ENCODE peak calls at places on chromosome 6, in four cellular contexts. F is dermis microvascular lymphatic vessel endothelial cell, R is colonic mucosa, O is GM23248. X is an unnamed sample.

GRCh38 chr6:149831380-149831820 is 32.8 kb downstream of the LRP11 start:
- DNase-seq in F (no peak), R (no peak), O (no peak), X (no peak)

GRCh38 chr6:52330470-52330869 is 31.5 kb upstream of the PAQR8 start:
- DNase-seq in F (no peak), R (peak; percentile 72), O (no peak), X (no peak)

GRCh38 chr6:28802417-28803336 is 121.1 kb downstream of the TRIM27 start:
- DNase-seq in F (peak; percentile 3), R (no peak), O (peak; percentile 54), X (no peak)

GRCh38 chr6:144405173-144405572 is 120.0 kb downstream of the UTRN start:
- DNase-seq in F (no peak), R (no peak), O (no peak), X (no peak)

GRCh38 chr6:31378062-31378720 is 21.2 kb upstream of the HLA-B start:
- DNase-seq in F (no peak), R (peak; percentile 74), O (no peak), X (no peak)

GRCh38 chr6:162149786-162150185 is 577.8 kb downstream of the PRKN start:
- DNase-seq in F (no peak), R (no peak), O (no peak), X (no peak)

GRCh38 chr6:15387118-15387517 is 141.2 kb downstream of the JARID2 start:
- DNase-seq in F (no peak), R (no peak), O (peak; percentile 49), X (no peak)

GRCh38 chr6:41596096-41596685 is 42.1 kb upstream of the MDFI start:
- DNase-seq in F (no peak), R (no peak), O (no peak), X (no peak)

GRCh38 chr6:81241717-81242116 is 510.8 kb downstream of the TENT5A start:
- DNase-seq in F (peak; percentile 6), R (no peak), O (peak; percentile 65), X (no peak)

GRCh38 chr6:91141352-91141751 is 554.5 kb upstream of the MAP3K7 start:
- DNase-seq in F (no peak), R (no peak), O (no peak), X (no peak)

GRCh38 chr6:138805431-138805830 is 9.5 kb downstream of the ECT2L start:
- DNase-seq in F (no peak), R (no peak), O (peak; percentile 76), X (no peak)

GRCh38 chr6:169045486-169045885 is 208.2 kb downstream of the THBS2 start:
- DNase-seq in F (no peak), R (no peak), O (peak; percentile 7), X (no peak)

X was measured in GDM1.